ENCODE peak calls at places on chromosomes 11 and 22, in four cellular contexts. One of them, this sample, is unnamed.

GRCh38 chr22:40215266-40215665 is 37.5 kb downstream of the TNRC6B start:
- DNase-seq in activated naive CD4-positive, alpha-beta T cell: no peak
- DNase-seq in CD14-positive monocyte: peak
- DNase-seq in EL: peak
- DNase-seq in this sample: no peak

GRCh38 chr11:123587559-123587958 is 66.9 kb downstream of the SCN3B start:
- DNase-seq in activated naive CD4-positive, alpha-beta T cell: no peak
- DNase-seq in CD14-positive monocyte: no peak
- DNase-seq in EL: no peak
- DNase-seq in this sample: no peak

GRCh38 chr22:39534591-39535301 is 2.2 kb upstream of the RPS19BP1 start:
- DNase-seq in activated naive CD4-positive, alpha-beta T cell: peak
- DNase-seq in CD14-positive monocyte: no peak
- DNase-seq in EL: peak
- DNase-seq in this sample: peak

GRCh38 chr11:14179126-14179820 is 179.7 kb downstream of the RRAS2 start:
- DNase-seq in activated naive CD4-positive, alpha-beta T cell: no peak
- DNase-seq in CD14-positive monocyte: no peak
- DNase-seq in EL: peak
- DNase-seq in this sample: no peak

GRCh38 chr22:38325575-38325974 is 8.3 kb upstream of the CSNK1E start:
- DNase-seq in activated naive CD4-positive, alpha-beta T cell: no peak
- DNase-seq in CD14-positive monocyte: no peak
- DNase-seq in EL: no peak
- DNase-seq in this sample: no peak

GRCh38 chr11:2728128-2728662 is 28.4 kb upstream of the KCNQ1OT1 start:
- DNase-seq in activated naive CD4-positive, alpha-beta T cell: no peak
- DNase-seq in CD14-positive monocyte: no peak
- DNase-seq in EL: no peak
- DNase-seq in this sample: no peak

GRCh38 chr11:95360382-95360781 is 129.4 kb upstream of the SESN3 start:
- DNase-seq in activated naive CD4-positive, alpha-beta T cell: no peak
- DNase-seq in CD14-positive monocyte: no peak
- DNase-seq in EL: no peak
- DNase-seq in this sample: no peak

GRCh38 chr22:42926768-42927167 is 69.7 kb upstream of the ARFGAP3 start:
- DNase-seq in activated naive CD4-positive, alpha-beta T cell: no peak
- DNase-seq in CD14-positive monocyte: no peak
- DNase-seq in EL: no peak
- DNase-seq in this sample: no peak

GRCh38 chr11:61695917-61696316 is 15.7 kb downstream of the DAGLA start:
- DNase-seq in activated naive CD4-positive, alpha-beta T cell: peak
- DNase-seq in CD14-positive monocyte: peak
- DNase-seq in EL: peak
- DNase-seq in this sample: peak

GRCh38 chr11:114075891-114076441 is 16.5 kb downstream of the ZBTB16 start:
- DNase-seq in activated naive CD4-positive, alpha-beta T cell: no peak
- DNase-seq in CD14-positive monocyte: no peak
- DNase-seq in EL: peak
- DNase-seq in this sample: no peak

GRCh38 chr11:104148074-104148473 is 15.9 kb downstream of the PDGFD start:
- DNase-seq in activated naive CD4-positive, alpha-beta T cell: no peak
- DNase-seq in CD14-positive monocyte: no peak
- DNase-seq in EL: peak
- DNase-seq in this sample: no peak

GRCh38 chr11:70508231-70508480 is 109.8 kb downstream of the CTTN start:
- DNase-seq in activated naive CD4-positive, alpha-beta T cell: no peak
- DNase-seq in CD14-positive monocyte: no peak
- DNase-seq in EL: no peak
- DNase-seq in this sample: no peak

GRCh38 chr11:70928854-70929598 is 323.4 kb downstream of the SHANK2 start:
- DNase-seq in activated naive CD4-positive, alpha-beta T cell: no peak
- DNase-seq in CD14-positive monocyte: no peak
- DNase-seq in EL: no peak
- DNase-seq in this sample: no peak

GRCh38 chr11:35583843-35584242 is 34.4 kb upstream of the FJX1 start:
- DNase-seq in activated naive CD4-positive, alpha-beta T cell: no peak
- DNase-seq in CD14-positive monocyte: no peak
- DNase-seq in EL: no peak
- DNase-seq in this sample: no peak

GRCh38 chr11:111514216-111515031 is at the start of gene HOATZ:
- DNase-seq in activated naive CD4-positive, alpha-beta T cell: no peak
- DNase-seq in CD14-positive monocyte: no peak
- DNase-seq in EL: no peak
- DNase-seq in this sample: no peak

GRCh38 chr11:35515224-35515623 is 10.2 kb downstream of the PAMR1 start:
- DNase-seq in activated naive CD4-positive, alpha-beta T cell: no peak
- DNase-seq in CD14-positive monocyte: no peak
- DNase-seq in EL: peak
- DNase-seq in this sample: no peak

GRCh38 chr11:64526795-64527194 is 64.2 kb upstream of the SLC22A12 start:
- DNase-seq in activated naive CD4-positive, alpha-beta T cell: no peak
- DNase-seq in CD14-positive monocyte: no peak
- DNase-seq in EL: no peak
- DNase-seq in this sample: peak

This sample was measured in omental fat pad.